ENCODE peak calls at places on chromosome 21, in seven cellular contexts. C is kidney, R is NCI-H1417, T is GM20000, Y is hypothalamus, I is M059J, N is suprapubic skin. W is an unnamed sample.

GRCh38 chr21:32818411-32818810 is 46.9 kb upstream of the PAXBP1 start:
- DNase-seq in T (no peak), I (no peak), N (no peak), Y (no peak), C (no peak), R (no peak), W (no peak)

GRCh38 chr21:45310446-45310845 is 22.8 kb upstream of the POFUT2 start:
- DNase-seq in I (peak), R (no peak), N (peak), C (peak), Y (no peak), T (no peak), W (peak)

GRCh38 chr21:39852021-39852721 is 15.1 kb upstream of the PCP4 start:
- DNase-seq in Y (no peak), C (no peak), T (no peak), N (no peak), R (peak), I (peak), W (no peak)

GRCh38 chr21:28745131-28746055 is 247.3 kb downstream of the LTN1 start:
- DNase-seq in I (peak), N (peak), C (peak), T (peak), R (peak), Y (peak), W (peak)

GRCh38 chr21:33712022-33712803 is 69.9 kb downstream of the ITSN1 start:
- DNase-seq in C (no peak), I (no peak), T (no peak), N (no peak), R (no peak), Y (no peak), W (no peak)

GRCh38 chr21:45493401-45494001 is 48.7 kb downstream of the SLC19A1 start:
- DNase-seq in R (no peak), Y (no peak), T (no peak), I (no peak), C (no peak), N (no peak), W (no peak)

GRCh38 chr21:25171438-25171837 is 435.8 kb downstream of the MRPL39 start:
- DNase-seq in T (no peak), I (peak), Y (no peak), N (no peak), C (no peak), R (no peak), W (no peak)

GRCh38 chr21:44513389-44514217 is 26.4 kb downstream of the KRTAP10-1 start:
- DNase-seq in N (no peak), R (peak), I (peak), C (peak), Y (no peak), T (no peak), W (no peak)

GRCh38 chr21:26776320-26777021 is 68.7 kb downstream of the ADAMTS1 start:
- DNase-seq in T (no peak), I (peak), R (no peak), Y (no peak), N (no peak), C (no peak), W (no peak)

GRCh38 chr21:26332873-26333272 is 162.3 kb upstream of the APP start:
- DNase-seq in T (no peak), R (no peak), N (no peak), I (no peak), Y (no peak), C (no peak), W (no peak)

GRCh38 chr21:38965910-38966504 is 160.3 kb downstream of the ETS2 start:
- DNase-seq in Y (no peak), T (no peak), C (peak), I (no peak), N (no peak), R (peak), W (no peak)

GRCh38 chr21:42243026-42243425 is 24.1 kb downstream of the ABCG1 start:
- DNase-seq in N (no peak), I (no peak), Y (no peak), C (peak), T (no peak), R (no peak), W (peak)

GRCh38 chr21:38989745-38990423 is 184.2 kb downstream of the ETS2 start:
- DNase-seq in Y (no peak), R (peak), I (peak), C (peak), N (no peak), T (no peak), W (no peak)

GRCh38 chr21:36337099-36337509 is 17.1 kb downstream of the MORC3 start:
- DNase-seq in Y (no peak), I (peak), N (no peak), C (no peak), T (no peak), R (no peak), W (no peak)

GRCh38 chr21:38950388-38951094 is 144.8 kb downstream of the ETS2 start:
- DNase-seq in Y (no peak), N (no peak), R (no peak), I (peak), T (no peak), C (no peak), W (no peak)

GRCh38 chr21:17139696-17140095 is 373.1 kb upstream of the CXADR start:
- DNase-seq in N (no peak), T (no peak), C (no peak), R (no peak), I (peak), Y (no peak), W (no peak)

GRCh38 chr21:42923553-42924432 is 1.6 kb downstream of the ERVH48-1 start:
- DNase-seq in T (peak), N (peak), Y (no peak), C (peak), R (peak), I (peak), W (peak)

GRCh38 chr21:42513985-42514882 is 582 bp downstream of the SLC37A1 start:
- DNase-seq in R (peak), T (peak), Y (no peak), C (peak), I (no peak), N (no peak), W (peak)

GRCh38 chr21:28944296-28944695 is 48.4 kb downstream of the LTN1 start:
- DNase-seq in C (no peak), N (no peak), R (no peak), I (no peak), Y (no peak), T (no peak), W (no peak)

GRCh38 chr21:31957631-31958030 is 84.8 kb downstream of the HUNK start:
- DNase-seq in N (no peak), T (no peak), I (no peak), R (no peak), C (no peak), Y (no peak), W (no peak)

GRCh38 chr21:45019076-45019886 is 55.1 kb upstream of the ADARB1 start:
- DNase-seq in C (peak), I (peak), R (no peak), T (no peak), Y (no peak), N (peak), W (no peak)

GRCh38 chr21:44058652-44058964 is 46.5 kb downstream of the TRAPPC10 start:
- DNase-seq in I (no peak), T (no peak), R (no peak), N (peak), Y (no peak), C (no peak), W (no peak)

GRCh38 chr21:38927776-38928175 is 122.0 kb downstream of the ETS2 start:
- DNase-seq in T (no peak), R (no peak), Y (no peak), C (no peak), I (no peak), N (no peak), W (no peak)

GRCh38 chr21:41752231-41752681 is 14.6 kb downstream of the RIPK4 start:
- DNase-seq in C (peak), T (no peak), N (no peak), Y (no peak), I (peak), R (peak), W (no peak)

GRCh38 chr21:34553199-34553952 is 41.4 kb upstream of the KCNE1 start:
- DNase-seq in T (no peak), R (no peak), N (no peak), C (no peak), Y (no peak), I (peak), W (no peak)

GRCh38 chr21:27812279-27812678 is 845.4 kb upstream of the ADAMTS5 start:
- DNase-seq in I (no peak), N (no peak), R (no peak), T (no peak), Y (no peak), C (no peak), W (no peak)

GRCh38 chr21:29293495-29293894 is 5.2 kb upstream of the BACH1 start:
- DNase-seq in C (no peak), T (peak), Y (no peak), N (no peak), I (no peak), R (no peak), W (no peak)

GRCh38 chr21:45407629-45408247 is 2.8 kb downstream of the COL18A1 start:
- DNase-seq in N (no peak), Y (no peak), I (no peak), R (no peak), C (peak), T (no peak), W (no peak)

GRCh38 chr21:44671911-44672310 is 5.2 kb upstream of the KRTAP12-2 start:
- DNase-seq in Y (no peak), N (no peak), C (no peak), T (no peak), R (no peak), I (no peak), W (no peak)

GRCh38 chr21:32338209-32338921 is 39.7 kb downstream of the MRAP start:
- DNase-seq in Y (no peak), T (no peak), C (no peak), I (no peak), R (no peak), N (no peak), W (no peak)

GRCh38 chr21:28421716-28422480 is 570.8 kb downstream of the LTN1 start:
- DNase-seq in N (no peak), T (no peak), Y (no peak), C (no peak), I (peak), R (no peak), W (no peak)

GRCh38 chr21:33901421-33902288 is 13.9 kb downstream of the ATP5PO start:
- DNase-seq in T (no peak), N (no peak), I (peak), R (peak), Y (no peak), C (no peak), W (peak)

GRCh38 chr21:45383111-45383614 is 21.8 kb upstream of the COL18A1 start:
- DNase-seq in N (peak), T (no peak), Y (no peak), C (peak), R (peak), I (no peak), W (no peak)

GRCh38 chr21:38166214-38166547 is 90.6 kb upstream of the KCNJ15 start:
- DNase-seq in N (no peak), R (no peak), I (no peak), Y (no peak), C (no peak), T (no peak), W (peak)

GRCh38 chr21:37365657-37366487 is 701 bp upstream of the DYRK1A start:
- DNase-seq in T (peak), I (peak), N (peak), R (peak), C (peak), Y (peak), W (peak)

GRCh38 chr21:33936221-33937038 is 20.8 kb upstream of the ATP5PO start:
- DNase-seq in I (no peak), N (no peak), R (no peak), Y (no peak), C (no peak), T (no peak), W (no peak)

GRCh38 chr21:26177187-26177586 is 6.6 kb upstream of the APP start:
- DNase-seq in N (no peak), C (no peak), R (no peak), T (no peak), Y (no peak), I (peak), W (no peak)

GRCh38 chr21:43211085-43212071 is 42.6 kb downstream of the CRYAA start:
- DNase-seq in C (peak), Y (no peak), N (peak), T (no peak), I (no peak), R (peak), W (peak)